ENCODE peak calls at places on chromosomes 1 and 21, in six cellular contexts. F is EL; S is CD4-positive, alpha-beta T cell; J is amniotic stem cell; P is GF-D8; I is effector memory CD8-positive, alpha-beta T cell. G is an unnamed sample.
A peak's percentile ranks its signal among the peaks of the same experiment; 100 is the strongest.

GRCh38 chr1:30317921-30318320 is 405.5 kb downstream of the MATN1 start:
- DNase-seq in J (no peak), P (no peak), I (no peak), S (no peak), F (no peak), G (no peak)

GRCh38 chr1:155166373-155167165 is 6.5 kb downstream of the KRTCAP2 start:
- DNase-seq in P (peak; percentile 86), F (no peak), J (no peak), S (no peak), I (no peak), G (no peak)

GRCh38 chr1:222582099-222582774 is 7.5 kb downstream of the TAF1A start:
- DNase-seq in F (peak; percentile 71), I (no peak), J (no peak), P (no peak), S (no peak), G (no peak)

GRCh38 chr1:90745972-90746371 is 28.9 kb upstream of the BARHL2 start:
- DNase-seq in P (no peak), S (no peak), I (no peak), F (no peak), J (no peak), G (no peak)

GRCh38 chr1:24850353-24850905 is 79.6 kb downstream of the RUNX3 start:
- DNase-seq in S (no peak), J (no peak), P (no peak), I (no peak), F (peak; percentile 41), G (no peak)

GRCh38 chr1:21865943-21866628 is 54.0 kb downstream of the LDLRAD2 start:
- DNase-seq in P (no peak), S (no peak), I (no peak), J (no peak), F (no peak), G (no peak)

GRCh38 chr1:201266774-201267173 is 16.5 kb upstream of the PKP1 start:
- DNase-seq in P (no peak), F (peak; percentile 89), J (peak; percentile 82), S (no peak), I (no peak), G (peak; percentile 26)

GRCh38 chr1:905071-905749 is 18.5 kb upstream of the SAMD11 start:
- DNase-seq in F (no peak), I (no peak), S (no peak), J (no peak), P (peak; percentile 71), G (peak; percentile 29)

GRCh38 chr1:20321573-20321972 is 30.9 kb downstream of the VWA5B1 start:
- DNase-seq in J (no peak), F (no peak), S (no peak), I (no peak), P (no peak), G (peak; percentile 35)

GRCh38 chr21:44871576-44872265 is 1.8 kb downstream of the PTTG1IP start:
- DNase-seq in F (peak; percentile 76), P (no peak), J (no peak), I (no peak), S (no peak), G (peak; percentile 68)

GRCh38 chr1:23742670-23743286 is 493 bp upstream of the ELOA start:
- DNase-seq in I (no peak), J (no peak), S (peak; percentile 3), F (peak; percentile 13), P (no peak), G (peak; percentile 35)

GRCh38 chr1:243558556-243558955 is 291.5 kb downstream of the AKT3 start:
- DNase-seq in P (no peak), F (no peak), I (no peak), J (no peak), S (no peak), G (no peak)

GRCh38 chr1:188986751-188987417 is 1490.8 kb downstream of the BRINP3 start:
- DNase-seq in F (peak; percentile 0), P (no peak), I (no peak), S (no peak), J (no peak), G (no peak)

GRCh38 chr1:25198731-25199231 is 33.5 kb downstream of the SYF2 start:
- DNase-seq in J (no peak), P (no peak), S (no peak), F (no peak), I (no peak), G (no peak)

GRCh38 chr1:67524143-67525052 is 94.2 kb upstream of the SERBP1 start:
- DNase-seq in J (no peak), S (no peak), P (no peak), F (peak; percentile 49), I (no peak), G (no peak)

GRCh38 chr1:96492236-96492635 is 229.3 kb upstream of the PTBP2 start:
- DNase-seq in J (no peak), P (no peak), S (no peak), I (no peak), F (no peak), G (no peak)

GRCh38 chr1:97581614-97582051 is 339.2 kb downstream of the DPYD start:
- DNase-seq in F (peak; percentile 79), I (no peak), S (no peak), P (no peak), J (no peak), G (no peak)

G was measured in lung.